ENCODE peak calls at places on chromosomes 12 and 14, in ten cellular contexts. One of them, this sample, is unnamed.

GRCh38 chr12:24997970-24998582 is 49.2 kb upstream of the BCAT1 start:
- DNase-seq in lower lobe of right lung: no peak
- DNase-seq in cardiac fibroblast: peak
- DNase-seq in astrocyte of the spinal cord: peak
- DNase-seq in Panc1: peak
- DNase-seq in SK-N-SH: no peak
- DNase-seq in choroid plexus epithelial cell: peak
- DNase-seq in prostate gland: no peak
- DNase-seq in omental fat pad: no peak
- DNase-seq in psoas muscle: no peak
- DNase-seq in this sample: no peak

GRCh38 chr12:53274445-53274844 is 6.3 kb downstream of the ESPL1 start:
- DNase-seq in Panc1: no peak
- DNase-seq in psoas muscle: no peak
- DNase-seq in cardiac fibroblast: no peak
- DNase-seq in choroid plexus epithelial cell: no peak
- DNase-seq in lower lobe of right lung: no peak
- DNase-seq in astrocyte of the spinal cord: no peak
- DNase-seq in omental fat pad: no peak
- DNase-seq in prostate gland: no peak
- DNase-seq in SK-N-SH: no peak
- DNase-seq in this sample: no peak

GRCh38 chr14:69845787-69846186 is 33.4 kb upstream of the SMOC1 start:
- DNase-seq in omental fat pad: no peak
- DNase-seq in cardiac fibroblast: no peak
- DNase-seq in psoas muscle: no peak
- DNase-seq in prostate gland: no peak
- DNase-seq in SK-N-SH: no peak
- DNase-seq in astrocyte of the spinal cord: no peak
- DNase-seq in lower lobe of right lung: no peak
- DNase-seq in choroid plexus epithelial cell: peak
- DNase-seq in Panc1: no peak
- DNase-seq in this sample: no peak

GRCh38 chr14:68285421-68286179 is 466.0 kb downstream of the RAD51B start:
- DNase-seq in lower lobe of right lung: peak
- DNase-seq in Panc1: no peak
- DNase-seq in psoas muscle: no peak
- DNase-seq in astrocyte of the spinal cord: no peak
- DNase-seq in prostate gland: no peak
- DNase-seq in choroid plexus epithelial cell: no peak
- DNase-seq in cardiac fibroblast: no peak
- DNase-seq in SK-N-SH: no peak
- DNase-seq in omental fat pad: no peak
- DNase-seq in this sample: no peak

GRCh38 chr12:86741531-86741930 is 485.3 kb upstream of the MGAT4C start:
- DNase-seq in cardiac fibroblast: no peak
- DNase-seq in Panc1: no peak
- DNase-seq in lower lobe of right lung: no peak
- DNase-seq in choroid plexus epithelial cell: peak
- DNase-seq in SK-N-SH: no peak
- DNase-seq in omental fat pad: no peak
- DNase-seq in prostate gland: no peak
- DNase-seq in psoas muscle: no peak
- DNase-seq in astrocyte of the spinal cord: no peak
- DNase-seq in this sample: no peak

GRCh38 chr14:94385553-94386057 is 2.8 kb downstream of the SERPINA1 start:
- DNase-seq in prostate gland: no peak
- DNase-seq in psoas muscle: no peak
- DNase-seq in choroid plexus epithelial cell: no peak
- DNase-seq in lower lobe of right lung: no peak
- DNase-seq in SK-N-SH: no peak
- DNase-seq in astrocyte of the spinal cord: no peak
- DNase-seq in Panc1: no peak
- DNase-seq in cardiac fibroblast: no peak
- DNase-seq in omental fat pad: no peak
- DNase-seq in this sample: no peak

GRCh38 chr12:32761716-32762115 is 6.0 kb upstream of the YARS2 start:
- DNase-seq in cardiac fibroblast: no peak
- DNase-seq in prostate gland: no peak
- DNase-seq in choroid plexus epithelial cell: no peak
- DNase-seq in lower lobe of right lung: no peak
- DNase-seq in SK-N-SH: no peak
- DNase-seq in omental fat pad: no peak
- DNase-seq in psoas muscle: no peak
- DNase-seq in Panc1: no peak
- DNase-seq in astrocyte of the spinal cord: no peak
- DNase-seq in this sample: no peak

GRCh38 chr12:39723831-39724230 is 104.2 kb upstream of the ABCD2 start:
- DNase-seq in cardiac fibroblast: peak
- DNase-seq in Panc1: no peak
- DNase-seq in astrocyte of the spinal cord: peak
- DNase-seq in lower lobe of right lung: no peak
- DNase-seq in psoas muscle: no peak
- DNase-seq in choroid plexus epithelial cell: peak
- DNase-seq in omental fat pad: no peak
- DNase-seq in prostate gland: no peak
- DNase-seq in SK-N-SH: no peak
- DNase-seq in this sample: no peak

GRCh38 chr12:38664661-38665269 is 240.6 kb downstream of the CPNE8 start:
- DNase-seq in SK-N-SH: peak
- DNase-seq in Panc1: no peak
- DNase-seq in cardiac fibroblast: peak
- DNase-seq in omental fat pad: no peak
- DNase-seq in choroid plexus epithelial cell: peak
- DNase-seq in astrocyte of the spinal cord: no peak
- DNase-seq in psoas muscle: no peak
- DNase-seq in lower lobe of right lung: no peak
- DNase-seq in prostate gland: no peak
- DNase-seq in this sample: no peak
- TF ChIP-seq CTCF in SK-N-SH: peak
- TF ChIP-seq CTCF in Panc1: peak
- TF ChIP-seq CTCF in cardiac fibroblast: peak
- TF ChIP-seq CTCF in omental fat pad: no peak
- TF ChIP-seq CTCF in choroid plexus epithelial cell: peak
- TF ChIP-seq CTCF in astrocyte of the spinal cord: peak
- TF ChIP-seq CTCF in psoas muscle: no peak
- TF ChIP-seq CTCF in lower lobe of right lung: peak
- TF ChIP-seq CTCF in prostate gland: no peak
- TF ChIP-seq CTCF in this sample: peak

GRCh38 chr12:89949457-89950195 is 241.0 kb upstream of the ATP2B1 start:
- DNase-seq in choroid plexus epithelial cell: peak
- DNase-seq in cardiac fibroblast: peak
- DNase-seq in lower lobe of right lung: no peak
- DNase-seq in omental fat pad: no peak
- DNase-seq in prostate gland: peak
- DNase-seq in SK-N-SH: no peak
- DNase-seq in astrocyte of the spinal cord: peak
- DNase-seq in Panc1: peak
- DNase-seq in psoas muscle: no peak
- DNase-seq in this sample: no peak
- TF ChIP-seq CTCF in choroid plexus epithelial cell: peak
- TF ChIP-seq CTCF in cardiac fibroblast: no peak
- TF ChIP-seq CTCF in lower lobe of right lung: peak
- TF ChIP-seq CTCF in omental fat pad: no peak
- TF ChIP-seq CTCF in prostate gland: no peak
- TF ChIP-seq CTCF in SK-N-SH: no peak
- TF ChIP-seq CTCF in astrocyte of the spinal cord: peak
- TF ChIP-seq CTCF in Panc1: peak
- TF ChIP-seq CTCF in psoas muscle: no peak
- TF ChIP-seq CTCF in this sample: no peak

DNA sequence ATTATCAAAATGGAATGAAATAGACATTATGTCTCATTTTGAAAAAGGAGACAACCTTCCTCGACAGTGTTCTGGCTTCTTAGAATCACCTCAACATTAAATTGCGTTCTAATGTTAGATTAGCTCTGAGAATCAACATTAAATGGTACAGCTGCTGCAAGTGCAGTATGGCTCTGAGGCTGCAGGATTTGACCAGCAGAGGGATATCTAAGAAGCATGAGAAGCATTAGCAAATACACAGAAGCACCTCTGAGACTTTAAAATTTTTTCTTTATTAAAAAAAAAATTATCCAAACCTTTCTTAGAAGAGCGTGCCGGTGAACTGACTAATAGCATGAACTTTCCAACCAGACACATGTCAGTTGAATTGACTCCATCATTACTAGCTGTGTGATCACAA is 253.4 kb upstream of the LRIG3 start:
- DNase-seq in psoas muscle: no peak
- DNase-seq in lower lobe of right lung: no peak
- DNase-seq in Panc1: no peak
- DNase-seq in cardiac fibroblast: peak
- DNase-seq in prostate gland: no peak
- DNase-seq in astrocyte of the spinal cord: no peak
- DNase-seq in omental fat pad: no peak
- DNase-seq in SK-N-SH: no peak
- DNase-seq in choroid plexus epithelial cell: peak
- DNase-seq in this sample: no peak
- TF ChIP-seq CTCF in psoas muscle: no peak
- TF ChIP-seq CTCF in lower lobe of right lung: no peak
- TF ChIP-seq CTCF in Panc1: no peak
- TF ChIP-seq CTCF in cardiac fibroblast: peak
- TF ChIP-seq CTCF in prostate gland: no peak
- TF ChIP-seq CTCF in astrocyte of the spinal cord: peak
- TF ChIP-seq CTCF in omental fat pad: no peak
- TF ChIP-seq CTCF in SK-N-SH: no peak
- TF ChIP-seq CTCF in choroid plexus epithelial cell: peak
- TF ChIP-seq CTCF in this sample: no peak

DNA sequence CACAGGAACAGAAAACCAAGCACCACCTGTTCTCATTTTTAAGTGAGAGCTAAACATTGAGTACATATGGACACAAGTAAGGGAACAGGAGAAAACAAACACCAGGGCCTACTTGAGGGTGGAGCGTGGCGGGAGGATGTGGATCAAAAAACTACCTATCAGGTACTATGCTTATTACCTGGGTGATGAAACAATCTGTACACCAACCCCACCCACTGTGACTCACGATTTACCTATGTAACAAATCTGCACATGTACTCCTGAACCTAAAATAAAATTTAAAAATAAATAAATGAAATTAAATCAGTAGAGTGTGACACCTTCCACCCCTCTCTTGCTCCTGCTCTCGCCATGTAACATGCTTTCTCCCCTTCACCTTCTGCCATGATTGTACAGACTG is 615.5 kb downstream of the RPL10L start:
- DNase-seq in cardiac fibroblast: no peak
- DNase-seq in astrocyte of the spinal cord: no peak
- DNase-seq in psoas muscle: no peak
- DNase-seq in choroid plexus epithelial cell: no peak
- DNase-seq in SK-N-SH: no peak
- DNase-seq in Panc1: no peak
- DNase-seq in prostate gland: no peak
- DNase-seq in omental fat pad: no peak
- DNase-seq in lower lobe of right lung: no peak
- DNase-seq in this sample: no peak
- TF ChIP-seq CTCF in cardiac fibroblast: no peak
- TF ChIP-seq CTCF in astrocyte of the spinal cord: no peak
- TF ChIP-seq CTCF in psoas muscle: no peak
- TF ChIP-seq CTCF in choroid plexus epithelial cell: no peak
- TF ChIP-seq CTCF in SK-N-SH: no peak
- TF ChIP-seq CTCF in Panc1: no peak
- TF ChIP-seq CTCF in prostate gland: no peak
- TF ChIP-seq CTCF in omental fat pad: no peak
- TF ChIP-seq CTCF in lower lobe of right lung: no peak
- TF ChIP-seq CTCF in this sample: no peak

DNA sequence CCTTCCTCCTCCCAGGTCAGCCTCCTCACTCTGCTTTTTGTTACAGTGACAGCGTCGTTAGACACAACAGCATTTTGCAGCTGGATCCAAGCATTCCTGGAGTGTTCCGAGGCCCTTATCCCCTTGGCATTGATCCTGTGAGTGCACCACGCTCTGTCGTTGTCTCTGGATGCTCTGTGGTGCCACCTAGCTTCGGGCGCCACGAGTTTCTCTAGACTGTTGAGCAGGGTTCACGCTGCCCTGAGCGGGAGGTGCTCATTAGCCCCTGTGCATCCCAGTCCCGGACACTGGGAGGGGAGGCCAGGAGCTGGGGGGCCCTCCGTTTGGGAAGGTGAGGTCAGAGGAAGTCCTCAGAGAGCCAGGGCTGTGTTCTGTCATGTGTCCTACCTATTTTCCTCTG is 17.3 kb upstream of the DNAH10 start:
- DNase-seq in astrocyte of the spinal cord: no peak
- DNase-seq in cardiac fibroblast: no peak
- DNase-seq in lower lobe of right lung: no peak
- DNase-seq in prostate gland: no peak
- DNase-seq in Panc1: no peak
- DNase-seq in psoas muscle: no peak
- DNase-seq in SK-N-SH: peak
- DNase-seq in choroid plexus epithelial cell: no peak
- DNase-seq in omental fat pad: no peak
- DNase-seq in this sample: no peak
- TF ChIP-seq CTCF in astrocyte of the spinal cord: peak
- TF ChIP-seq CTCF in cardiac fibroblast: peak
- TF ChIP-seq CTCF in lower lobe of right lung: no peak
- TF ChIP-seq CTCF in prostate gland: no peak
- TF ChIP-seq CTCF in Panc1: no peak
- TF ChIP-seq CTCF in psoas muscle: no peak
- TF ChIP-seq CTCF in SK-N-SH: no peak
- TF ChIP-seq CTCF in choroid plexus epithelial cell: peak
- TF ChIP-seq CTCF in omental fat pad: no peak
- TF ChIP-seq CTCF in this sample: no peak

This sample was measured in mucosa of descending colon.